ENCODE peak calls at places on chromosome 15, in eight cellular contexts. Y is type B pancreatic cell, A is stomach, I is HEK293T, J is spleen, S is stromal cell of bone marrow, W is EL, K is T-helper 1 cell. P is an unnamed sample.

GRCh38 chr15:45349671-45350070 is 28.7 kb downstream of the GATM start:
- DNase-seq in Y (no peak), A (no peak), I (no peak), J (no peak), S (no peak), W (no peak), K (no peak), P (no peak)

GRCh38 chr15:25508369-25509002 is 69.7 kb upstream of the UBE3A start:
- DNase-seq in Y (no peak), A (no peak), I (peak; percentile 8), J (no peak), S (peak; percentile 21), W (peak; percentile 13), K (no peak), P (no peak)

GRCh38 chr15:57375827-57376694 is at the start of gene CGNL1:
- DNase-seq in Y (no peak), A (peak; percentile 71), I (peak; percentile 53), J (no peak), S (no peak), W (peak; percentile 52), K (no peak), P (no peak)

GRCh38 chr15:79431636-79432344 is at the start of gene MINAR1:
- DNase-seq in Y (peak; percentile 76), A (no peak), I (peak; percentile 68), J (no peak), S (peak; percentile 18), W (peak; percentile 65), K (no peak), P (no peak)

GRCh38 chr15:90270502-90271150 is 5.2 kb downstream of the NGRN start:
- DNase-seq in Y (no peak), A (no peak), I (no peak), J (no peak), S (no peak), W (no peak), K (no peak), P (no peak)

GRCh38 chr15:45549831-45550230 is 27.3 kb upstream of the SLC30A4 start:
- DNase-seq in Y (no peak), A (no peak), I (no peak), J (no peak), S (peak; percentile 51), W (peak; percentile 80), K (no peak), P (no peak)

GRCh38 chr15:62469874-62470688 is 305.0 kb upstream of the C2CD4B start:
- DNase-seq in Y (no peak), A (no peak), I (no peak), J (no peak), S (peak; percentile 81), W (peak; percentile 87), K (no peak), P (no peak)

GRCh38 chr15:43168192-43169107 is 16.8 kb upstream of the CCNDBP1 start:
- DNase-seq in Y (no peak), A (peak; percentile 41), I (no peak), J (no peak), S (no peak), W (peak; percentile 42), K (no peak), P (no peak)